ENCODE peak calls at places on chromosome 1, in ten cellular contexts. N, W, Q, H, S, M, K, E, X and Y are unnamed samples.

GRCh38 chr1:233613252-233614172 is at the start of gene KCNK1:
- DNase-seq in X (peak; percentile 49), W (peak; percentile 38), M (peak; percentile 50), H (peak; percentile 82), N (no peak), S (peak; percentile 1), Q (peak; percentile 84), E (peak; percentile 49), K (peak; percentile 32), Y (peak; percentile 79)

GRCh38 chr1:95169544-95169943 is 52.4 kb downstream of the TLCD4 start:
- DNase-seq in S (peak; percentile 35), E (no peak), Q (no peak), X (no peak), N (no peak), H (peak; percentile 40), M (no peak), W (no peak), K (no peak), Y (no peak)

GRCh38 chr1:147264158-147264768 is 21.8 kb downstream of the CHD1L start:
- DNase-seq in W (no peak), Q (no peak), E (no peak), X (no peak), S (peak; percentile 75), K (no peak), M (no peak), N (no peak), H (peak; percentile 73), Y (no peak)

GRCh38 chr1:146036241-146036989 is 14.9 kb upstream of the HJV start:
- DNase-seq in M (no peak), W (no peak), N (no peak), S (no peak), X (no peak), H (peak; percentile 84), E (no peak), K (peak; percentile 69), Q (no peak), Y (no peak)

GRCh38 chr1:101308935-101309333 is 72.1 kb downstream of the S1PR1 start:
- DNase-seq in S (no peak), Q (no peak), K (peak; percentile 51), E (no peak), H (no peak), X (no peak), W (no peak), M (no peak), N (no peak), Y (no peak)

GRCh38 chr1:180540697-180541594 is 17.8 kb upstream of the OVAAL start:
- DNase-seq in X (no peak), E (no peak), Q (no peak), W (peak; percentile 65), M (no peak), N (no peak), K (no peak), S (peak; percentile 14), H (peak; percentile 45), Y (no peak)

GRCh38 chr1:156070523-156070922 is 9.6 kb downstream of the RAB25 start:
- DNase-seq in M (no peak), E (no peak), X (no peak), K (no peak), N (no peak), W (no peak), Q (no peak), S (no peak), H (no peak), Y (no peak)

GRCh38 chr1:53332188-53332564 is 4.3 kb upstream of the LRP8 start:
- DNase-seq in W (no peak), M (peak; percentile 32), N (no peak), H (no peak), E (peak; percentile 10), X (no peak), Q (peak; percentile 1), S (no peak), K (no peak), Y (no peak)

GRCh38 chr1:14994841-14995437 is 158.6 kb upstream of the TMEM51 start:
- DNase-seq in K (no peak), X (no peak), N (no peak), S (no peak), Q (no peak), H (no peak), W (peak; percentile 56), M (no peak), E (no peak), Y (no peak)

GRCh38 chr1:110674337-110675059 is at the start of gene KCNA3:
- DNase-seq in M (no peak), X (peak; percentile 65), S (no peak), Q (peak; percentile 74), H (no peak), W (peak; percentile 21), E (peak; percentile 56), K (peak; percentile 67), N (no peak), Y (peak; percentile 91)

GRCh38 chr1:235067396-235068154 is 61.1 kb downstream of the TOMM20 start:
- DNase-seq in Q (peak; percentile 81), W (peak; percentile 87), X (no peak), S (peak; percentile 100), N (peak; percentile 38), M (peak; percentile 86), E (peak; percentile 49), H (peak; percentile 99), K (no peak), Y (no peak)

GRCh38 chr1:36408479-36408878 is 10.8 kb upstream of the LSM10 start:
- DNase-seq in E (no peak), W (peak; percentile 53), X (no peak), N (no peak), K (no peak), S (peak; percentile 81), Q (no peak), H (peak; percentile 66), M (no peak), Y (no peak)

GRCh38 chr1:169694304-169694703 is 17.1 kb downstream of the SELL start:
- DNase-seq in Q (no peak), M (no peak), E (no peak), X (no peak), K (no peak), N (no peak), H (no peak), S (no peak), W (no peak), Y (no peak)

GRCh38 chr1:22625262-22625925 is 11.0 kb upstream of the C1QA start:
- DNase-seq in Q (peak; percentile 34), S (peak; percentile 20), K (no peak), H (no peak), N (no peak), E (no peak), W (no peak), X (no peak), M (no peak), Y (peak; percentile 76)

GRCh38 chr1:203286161-203286984 is 18.9 kb upstream of the BTG2 start:
- DNase-seq in Q (no peak), H (no peak), K (no peak), W (no peak), X (no peak), M (no peak), N (no peak), E (no peak), S (no peak), Y (peak; percentile 49)

GRCh38 chr1:234604726-234605492 is 5.1 kb downstream of the IRF2BP2 start:
- DNase-seq in Q (no peak), H (peak; percentile 38), K (no peak), N (no peak), W (no peak), S (peak; percentile 88), X (no peak), E (no peak), M (no peak), Y (no peak)

GRCh38 chr1:10380594-10381275 is 18.1 kb upstream of the PGD start:
- DNase-seq in E (peak; percentile 73), K (no peak), Q (no peak), X (no peak), N (no peak), H (peak; percentile 90), W (no peak), S (peak; percentile 88), M (no peak), Y (no peak)

GRCh38 chr1:162212713-162213112 is 143.2 kb downstream of the NOS1AP start:
- DNase-seq in X (no peak), N (no peak), W (no peak), H (no peak), S (no peak), M (no peak), E (no peak), Q (no peak), K (no peak), Y (no peak)

GRCh38 chr1:162678439-162678838 is 46.2 kb downstream of the DDR2 start:
- DNase-seq in Q (no peak), W (peak; percentile 84), M (no peak), E (peak; percentile 67), X (no peak), S (peak; percentile 89), H (peak; percentile 56), K (no peak), N (no peak), Y (no peak)

GRCh38 chr1:228372183-228373003 is 34.2 kb downstream of the TRIM11 start:
- DNase-seq in X (no peak), E (peak; percentile 46), N (no peak), M (no peak), H (no peak), S (no peak), K (no peak), Q (no peak), W (peak; percentile 33), Y (no peak)

GRCh38 chr1:190679032-190679431 is 201.4 kb upstream of the BRINP3 start:
- DNase-seq in K (no peak), E (no peak), Q (no peak), H (no peak), X (no peak), S (peak; percentile 74), N (no peak), W (no peak), M (no peak), Y (no peak)

GRCh38 chr1:84170171-84170570 is 26.1 kb downstream of the PRKACB start:
- DNase-seq in E (no peak), X (no peak), W (no peak), K (no peak), N (no peak), Q (no peak), M (no peak), H (no peak), S (no peak), Y (no peak)

GRCh38 chr1:1833916-1834325 is 55.7 kb upstream of the NADK start:
- DNase-seq in M (no peak), X (peak; percentile 40), H (no peak), W (no peak), S (no peak), N (no peak), E (no peak), K (peak; percentile 61), Q (no peak), Y (peak; percentile 67)

GRCh38 chr1:53330819-53331218 is 2.9 kb upstream of the LRP8 start:
- DNase-seq in X (no peak), W (no peak), Q (peak; percentile 3), K (no peak), E (peak; percentile 14), H (no peak), S (no peak), N (no peak), M (no peak), Y (no peak)

GRCh38 chr1:25006770-25007169 is 76.7 kb upstream of the RUNX3 start:
- DNase-seq in N (no peak), H (no peak), X (no peak), S (no peak), K (no peak), W (peak; percentile 63), M (no peak), E (peak; percentile 34), Q (no peak), Y (no peak)

GRCh38 chr1:1470626-1471388 is 758 bp upstream of the ATAD3B start:
- DNase-seq in K (no peak), X (no peak), M (no peak), Q (peak; percentile 39), W (no peak), S (no peak), H (no peak), E (no peak), N (no peak), Y (peak; percentile 29)

GRCh38 chr1:41802532-41803501 is 115.9 kb downstream of the HIVEP3 start:
- DNase-seq in E (peak; percentile 80), K (peak; percentile 64), S (no peak), H (peak; percentile 31), W (peak; percentile 68), M (peak; percentile 66), N (no peak), X (no peak), Q (no peak), Y (no peak)

GRCh38 chr1:108913105-108913948 is 36.5 kb downstream of the GPSM2 start:
- DNase-seq in E (no peak), H (no peak), M (no peak), K (no peak), S (no peak), N (no peak), X (no peak), Q (no peak), W (no peak), Y (no peak)